ENCODE peak calls at places on chromosomes 6 and 20, in five cellular contexts. L, Z, U, E and S are unnamed samples.

GRCh38 chr6:26538572-26538902 is 371 bp downstream of the HMGN4 start:
- DNase-seq in L (no peak), Z (no peak), U (no peak), E (no peak), S (no peak)

GRCh38 chr20:51554538-51555165 is 12.1 kb upstream of the NFATC2 start:
- DNase-seq in L (no peak), Z (peak), U (no peak), E (no peak), S (no peak)

GRCh38 chr6:34242252-34243130 is 5.8 kb downstream of the HMGA1 start:
- DNase-seq in L (no peak), Z (no peak), U (no peak), E (peak), S (no peak)

GRCh38 chr6:111462770-111463391 is 20.1 kb downstream of the REV3L start:
- DNase-seq in L (no peak), Z (no peak), U (no peak), E (no peak), S (no peak)

GRCh38 chr20:39112196-39112743 is 150.1 kb downstream of the DHX35 start:
- DNase-seq in L (peak), Z (no peak), U (peak), E (peak), S (peak)

GRCh38 chr6:37699138-37699766 is 1.6 kb upstream of the MDGA1 start:
- DNase-seq in L (no peak), Z (no peak), U (no peak), E (no peak), S (no peak)

GRCh38 chr6:134984821-134985220 is 34.9 kb upstream of the ALDH8A1 start:
- DNase-seq in L (no peak), Z (no peak), U (no peak), E (no peak), S (no peak)

GRCh38 chr6:34021001-34021838 is 124.7 kb downstream of the GRM4 start:
- DNase-seq in L (no peak), Z (no peak), U (no peak), E (no peak), S (no peak)

GRCh38 chr6:35497571-35498406 is 910 bp upstream of the TEAD3 start:
- DNase-seq in L (peak), Z (no peak), U (peak), E (peak), S (peak)

GRCh38 chr6:97958143-97958542 is 675.1 kb upstream of the MMS22L start:
- DNase-seq in L (peak), Z (no peak), U (no peak), E (no peak), S (no peak)

GRCh38 chr20:44642203-44643153 is 9.0 kb downstream of the ADA start:
- DNase-seq in L (peak), Z (peak), U (peak), E (peak), S (peak)

GRCh38 chr6:168041928-168042327 is 37.1 kb downstream of the FRMD1 start:
- DNase-seq in L (peak), Z (no peak), U (no peak), E (no peak), S (no peak)

GRCh38 chr20:40305303-40305702 is 383.7 kb downstream of the MAFB start:
- DNase-seq in L (no peak), Z (no peak), U (no peak), E (no peak), S (no peak)

GRCh38 chr6:135240711-135241110 is 59.6 kb downstream of the MYB start:
- DNase-seq in L (no peak), Z (no peak), U (no peak), E (no peak), S (no peak)

GRCh38 chr6:120558294-120558693 is 776.0 kb downstream of the TBC1D32 start:
- DNase-seq in L (no peak), Z (no peak), U (no peak), E (no peak), S (no peak)

GRCh38 chr6:41278699-41279405 is 7.6 kb downstream of the TREM1 start:
- DNase-seq in L (peak), Z (no peak), U (peak), E (peak), S (peak)